ENCODE peak calls at places on chromosomes 4 and X, in seven cellular contexts. One of them, this sample, is unnamed.

GRCh38 chr4:76384052-76384451 is 36.9 kb downstream of the CCDC158 start:
- DNase-seq in bronchial epithelial cell: peak; percentile 20
- DNase-seq in GM23338: no peak
- DNase-seq in thyroid gland: no peak
- DNase-seq in uterus: no peak
- DNase-seq in neural progenitor cell: no peak
- DNase-seq in astrocyte of the spinal cord: no peak
- DNase-seq in this sample: peak; percentile 39

GRCh38 chrX:54089191-54089590 is 44.9 kb upstream of the PHF8 start:
- DNase-seq in bronchial epithelial cell: no peak
- DNase-seq in GM23338: no peak
- DNase-seq in thyroid gland: no peak
- DNase-seq in uterus: no peak
- DNase-seq in neural progenitor cell: no peak
- DNase-seq in astrocyte of the spinal cord: no peak
- DNase-seq in this sample: peak; percentile 7

GRCh38 chrX:23884427-23885024 is 23.2 kb downstream of the APOO start:
- DNase-seq in bronchial epithelial cell: peak; percentile 23
- DNase-seq in GM23338: no peak
- DNase-seq in thyroid gland: no peak
- DNase-seq in uterus: no peak
- DNase-seq in neural progenitor cell: no peak
- DNase-seq in astrocyte of the spinal cord: peak; percentile 48
- DNase-seq in this sample: peak; percentile 64

GRCh38 chr4:72604324-72604723 is 35.3 kb upstream of the ADAMTS3 start:
- DNase-seq in bronchial epithelial cell: peak; percentile 47
- DNase-seq in GM23338: no peak
- DNase-seq in thyroid gland: no peak
- DNase-seq in uterus: no peak
- DNase-seq in neural progenitor cell: no peak
- DNase-seq in astrocyte of the spinal cord: peak; percentile 22
- DNase-seq in this sample: peak; percentile 28

GRCh38 chrX:105463483-105463882 is 243.0 kb upstream of the TEX13A start:
- DNase-seq in bronchial epithelial cell: peak; percentile 84
- DNase-seq in GM23338: no peak
- DNase-seq in thyroid gland: no peak
- DNase-seq in uterus: no peak
- DNase-seq in neural progenitor cell: no peak
- DNase-seq in astrocyte of the spinal cord: no peak
- DNase-seq in this sample: peak; percentile 68

GRCh38 chrX:124641737-124642491 is 295.6 kb downstream of the SH2D1A start:
- DNase-seq in bronchial epithelial cell: peak; percentile 52
- DNase-seq in GM23338: no peak
- DNase-seq in thyroid gland: no peak
- DNase-seq in uterus: no peak
- DNase-seq in neural progenitor cell: no peak
- DNase-seq in astrocyte of the spinal cord: no peak
- DNase-seq in this sample: no peak

GRCh38 chr4:135065366-135065765 is 863.8 kb upstream of the PABPC4L start:
- DNase-seq in bronchial epithelial cell: no peak
- DNase-seq in GM23338: no peak
- DNase-seq in thyroid gland: no peak
- DNase-seq in uterus: no peak
- DNase-seq in neural progenitor cell: no peak
- DNase-seq in astrocyte of the spinal cord: peak; percentile 28
- DNase-seq in this sample: no peak

GRCh38 chr4:75469896-75470295 is 44.3 kb downstream of the RCHY1 start:
- DNase-seq in bronchial epithelial cell: no peak
- DNase-seq in GM23338: no peak
- DNase-seq in thyroid gland: no peak
- DNase-seq in uterus: no peak
- DNase-seq in neural progenitor cell: no peak
- DNase-seq in astrocyte of the spinal cord: no peak
- DNase-seq in this sample: no peak

GRCh38 chrX:17007134-17007768 is 60.8 kb downstream of the REPS2 start:
- DNase-seq in bronchial epithelial cell: no peak
- DNase-seq in GM23338: peak; percentile 44
- DNase-seq in thyroid gland: no peak
- DNase-seq in uterus: peak; percentile 39
- DNase-seq in neural progenitor cell: peak; percentile 41
- DNase-seq in astrocyte of the spinal cord: peak; percentile 18
- DNase-seq in this sample: peak; percentile 40
- TF ChIP-seq CTCF in bronchial epithelial cell: no peak
- TF ChIP-seq CTCF in GM23338: peak; percentile 51
- TF ChIP-seq CTCF in thyroid gland: no peak
- TF ChIP-seq CTCF in uterus: no peak
- TF ChIP-seq CTCF in neural progenitor cell: peak; percentile 42
- TF ChIP-seq CTCF in astrocyte of the spinal cord: peak; percentile 57
- TF ChIP-seq CTCF in this sample: peak; percentile 65

GRCh38 chr4:53889335-53890084 is 174.9 kb downstream of the CHIC2 start:
- DNase-seq in bronchial epithelial cell: no peak
- DNase-seq in GM23338: no peak
- DNase-seq in thyroid gland: no peak
- DNase-seq in uterus: no peak
- DNase-seq in neural progenitor cell: no peak
- DNase-seq in astrocyte of the spinal cord: no peak
- DNase-seq in this sample: peak; percentile 42

GRCh38 chr4:53886090-53886489 is 178.3 kb downstream of the CHIC2 start:
- DNase-seq in bronchial epithelial cell: no peak
- DNase-seq in GM23338: no peak
- DNase-seq in thyroid gland: no peak
- DNase-seq in uterus: no peak
- DNase-seq in neural progenitor cell: peak; percentile 70
- DNase-seq in astrocyte of the spinal cord: no peak
- DNase-seq in this sample: no peak

DNA sequence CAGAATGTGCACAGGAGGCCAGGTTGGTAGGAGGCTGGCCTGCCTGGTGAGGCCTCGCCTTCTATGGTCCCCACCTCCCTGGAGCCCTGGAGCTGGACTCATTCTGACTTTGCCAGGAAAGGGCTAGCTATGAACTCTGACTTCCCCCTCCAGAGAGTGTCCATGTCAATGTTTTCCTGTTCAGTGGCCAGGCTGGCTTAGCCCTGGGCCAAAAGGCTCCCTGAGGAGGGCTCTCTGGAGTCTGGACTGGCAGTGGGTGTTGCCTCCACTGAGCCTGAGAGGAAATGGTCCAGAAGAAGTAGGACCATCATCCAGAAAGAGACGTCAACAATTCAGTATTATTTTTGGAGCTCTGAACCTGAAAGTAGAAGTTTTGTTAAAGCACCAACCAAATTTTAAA is 178.7 kb downstream of the CHIC2 start:
- DNase-seq in bronchial epithelial cell: no peak
- DNase-seq in GM23338: no peak
- DNase-seq in thyroid gland: no peak
- DNase-seq in uterus: no peak
- DNase-seq in neural progenitor cell: no peak
- DNase-seq in astrocyte of the spinal cord: no peak
- DNase-seq in this sample: no peak
- H3K4me3 ChIP-seq in bronchial epithelial cell: no peak overlapping the region
- H3K4me3 ChIP-seq in GM23338: no peak overlapping the region
- H3K4me3 ChIP-seq in thyroid gland: no peak overlapping the region
- H3K4me3 ChIP-seq in uterus: no peak overlapping the region
- H3K4me3 ChIP-seq in neural progenitor cell: no peak overlapping the region
- H3K4me3 ChIP-seq in astrocyte of the spinal cord: no peak overlapping the region
- H3K4me3 ChIP-seq in this sample: no peak overlapping the region

GRCh38 chr4:94127707-94128328 is 79.8 kb upstream of the SMARCAD1 start:
- DNase-seq in bronchial epithelial cell: peak; percentile 46
- DNase-seq in GM23338: peak; percentile 74
- DNase-seq in thyroid gland: no peak
- DNase-seq in uterus: no peak
- DNase-seq in neural progenitor cell: peak; percentile 37
- DNase-seq in astrocyte of the spinal cord: peak; percentile 55
- DNase-seq in this sample: peak; percentile 59
- TF ChIP-seq CTCF in bronchial epithelial cell: peak; percentile 34
- TF ChIP-seq CTCF in GM23338: peak; percentile 79
- TF ChIP-seq CTCF in thyroid gland: peak; percentile 35
- TF ChIP-seq CTCF in uterus: peak; percentile 6
- TF ChIP-seq CTCF in neural progenitor cell: peak; percentile 73
- TF ChIP-seq CTCF in astrocyte of the spinal cord: peak; percentile 55
- TF ChIP-seq CTCF in this sample: peak; percentile 67

GRCh38 chr4:145195167-145195952 is 15.0 kb upstream of the OTUD4 start:
- DNase-seq in bronchial epithelial cell: peak; percentile 77
- DNase-seq in GM23338: peak; percentile 24
- DNase-seq in thyroid gland: no peak
- DNase-seq in uterus: no peak
- DNase-seq in neural progenitor cell: no peak
- DNase-seq in astrocyte of the spinal cord: no peak
- DNase-seq in this sample: no peak
- H3K4me3 ChIP-seq in bronchial epithelial cell: no peak overlapping the region
- H3K4me3 ChIP-seq in GM23338: no peak overlapping the region
- H3K4me3 ChIP-seq in thyroid gland: no peak overlapping the region
- H3K4me3 ChIP-seq in uterus: no peak overlapping the region
- H3K4me3 ChIP-seq in neural progenitor cell: no peak overlapping the region
- H3K4me3 ChIP-seq in astrocyte of the spinal cord: no peak overlapping the region
- H3K4me3 ChIP-seq in this sample: no peak overlapping the region